ENCODE peak calls at places on chromosome 5, in five cellular contexts. M, P, U, Q and B are unnamed samples.

GRCh38 chr5:171724771-171725609 is 60.6 kb upstream of the SMIM23 start:
- DNase-seq in U (no peak), M (no peak), P (no peak), Q (no peak), B (no peak)

GRCh38 chr5:102901821-102902448 is 146.8 kb downstream of the PAM start:
- DNase-seq in U (no peak), P (no peak), M (no peak), Q (no peak), B (no peak)

GRCh38 chr5:155625315-155625714 is 611.8 kb downstream of the KIF4B start:
- DNase-seq in P (no peak), Q (no peak), M (no peak), U (no peak), B (no peak)

GRCh38 chr5:75729321-75729720 is 12.1 kb upstream of the POC5 start:
- DNase-seq in M (no peak), U (no peak), P (no peak), Q (no peak), B (no peak)

GRCh38 chr5:180874804-180875582 is 13.9 kb upstream of the ZFP62 start:
- DNase-seq in P (no peak), Q (no peak), U (no peak), M (no peak), B (no peak)

GRCh38 chr5:133825631-133826289 is 142.7 kb downstream of the C5orf15 start:
- DNase-seq in U (no peak), Q (peak; percentile 68), M (peak; percentile 58), P (no peak), B (no peak)

GRCh38 chr5:123422433-123423277 is 548 bp downstream of the CEP120 start:
- DNase-seq in U (peak; percentile 4), P (no peak), Q (no peak), M (no peak), B (no peak)

GRCh38 chr5:178577376-178577839 is 12.8 kb downstream of the COL23A1 start:
- DNase-seq in M (no peak), P (no peak), Q (no peak), U (no peak), B (no peak)

GRCh38 chr5:6216516-6217075 is 161.8 kb downstream of the MED10 start:
- DNase-seq in U (no peak), M (no peak), Q (no peak), P (no peak), B (no peak)

GRCh38 chr5:144742376-144742775 is 571.7 kb downstream of the KCTD16 start:
- DNase-seq in P (no peak), Q (no peak), M (no peak), U (no peak), B (no peak)

GRCh38 chr5:79503794-79504495 is 10.0 kb downstream of the HOMER1 start:
- DNase-seq in Q (no peak), P (no peak), U (no peak), M (no peak), B (no peak)
- H3K27ac ChIP-seq in Q (peak overlapping the region; percentile 11), P (peak overlapping the region; percentile 46), U (peak overlapping the region; percentile 52), M (no peak overlapping the region), B (no peak overlapping the region)

GRCh38 chr5:22058620-22059019 is 794.5 kb downstream of the CDH12 start:
- DNase-seq in M (no peak), Q (no peak), U (no peak), P (no peak), B (no peak)

DNA sequence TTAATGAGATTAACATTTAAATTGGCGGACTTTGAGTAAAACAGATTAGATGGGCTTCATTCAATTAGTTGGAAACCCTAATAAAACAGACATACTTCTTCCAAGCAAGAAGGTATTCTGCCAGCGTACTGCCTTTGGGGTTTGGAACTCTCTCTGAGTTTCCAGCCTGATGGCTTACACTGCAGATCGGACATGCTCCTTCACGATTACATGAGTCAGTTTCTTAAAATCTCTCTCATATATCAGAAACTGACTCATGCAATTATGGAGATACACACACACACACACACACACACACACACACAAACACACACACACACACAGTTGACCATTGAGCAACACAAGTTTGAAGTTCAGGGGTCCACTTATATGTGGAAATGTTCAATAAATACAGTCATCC is 789.4 kb downstream of the CDH12 start:
- DNase-seq in U (no peak), Q (no peak), M (no peak), P (no peak), B (no peak)
- H3K4me3 ChIP-seq in U (no peak overlapping the region), Q (no peak overlapping the region), M (no peak overlapping the region), P (no peak overlapping the region), B (no peak overlapping the region)

DNA sequence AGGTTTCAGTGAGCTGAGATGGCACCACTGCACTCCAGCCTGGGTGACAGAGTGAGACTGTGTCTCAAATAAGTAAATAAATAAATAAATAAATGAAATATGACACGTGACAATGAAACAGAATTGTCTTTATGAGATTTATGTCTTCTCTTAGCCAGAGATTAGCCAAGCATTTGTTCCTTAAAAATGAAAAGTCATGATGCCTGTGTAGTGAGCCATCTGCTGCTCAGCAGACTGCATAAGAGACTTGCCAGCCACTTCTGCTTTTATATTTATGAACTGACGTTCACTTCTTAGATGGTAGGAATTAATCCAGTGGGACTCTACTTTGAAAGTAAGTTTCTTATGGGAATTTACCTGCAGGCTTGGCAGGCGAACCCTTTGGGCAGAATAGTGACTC is 227.4 kb downstream of the NR3C1 start:
- DNase-seq in Q (no peak), U (no peak), P (no peak), M (no peak), B (no peak)
- H3K27ac ChIP-seq in Q (peak overlapping the region; percentile 86), U (no peak overlapping the region), P (no peak overlapping the region), M (no peak overlapping the region), B (peak overlapping the region; percentile 12)

GRCh38 chr5:128966846-128967245 is 1.6 kb downstream of the SLC27A6 start:
- DNase-seq in Q (no peak), P (no peak), M (no peak), U (no peak), B (no peak)

GRCh38 chr5:128966375-128966774 is 1.1 kb downstream of the SLC27A6 start:
- DNase-seq in U (no peak), Q (no peak), P (no peak), M (no peak), B (no peak)

GRCh38 chr5:128962211-128962610 is 3.1 kb upstream of the SLC27A6 start:
- DNase-seq in P (no peak), M (no peak), Q (no peak), U (no peak), B (no peak)

GRCh38 chr5:128965011-128965637 is at the start of gene SLC27A6:
- DNase-seq in U (no peak), P (no peak), Q (peak; percentile 54), M (no peak), B (no peak)

DNA sequence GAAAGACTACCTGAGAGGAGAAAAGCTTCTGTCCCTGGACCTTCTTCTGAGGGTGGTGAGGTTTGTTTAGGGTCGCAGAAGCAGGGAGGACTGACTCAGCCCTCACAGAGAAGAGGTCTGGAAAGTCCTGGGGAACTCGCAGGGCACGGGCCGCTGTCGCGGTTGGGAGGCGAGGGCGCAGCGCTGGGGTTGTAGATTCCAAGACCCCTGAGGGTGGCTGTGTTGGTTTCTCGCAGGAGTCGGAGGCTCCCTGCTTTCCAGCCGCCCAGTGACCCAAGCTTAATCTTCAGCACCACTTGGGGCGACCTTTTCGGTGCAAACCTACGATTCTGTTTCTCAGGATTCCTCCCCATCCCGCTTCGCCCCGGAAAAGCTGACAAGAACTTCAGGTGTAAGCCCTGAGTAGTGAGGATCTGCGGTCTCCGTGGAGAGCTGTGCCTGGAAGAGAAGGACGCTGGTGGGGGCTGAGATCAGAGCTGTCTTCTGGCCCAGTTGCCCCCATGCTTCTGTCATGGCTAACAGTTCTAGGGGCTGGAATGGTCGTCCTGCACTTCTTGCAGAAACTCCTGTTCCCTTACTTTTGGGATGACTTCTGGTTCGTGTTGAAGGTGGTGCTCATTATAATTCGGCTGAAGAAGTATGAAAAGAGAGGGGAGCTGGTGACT is 482 bp downstream of the SLC27A6 start:
- DNase-seq in M (no peak), Q (no peak), U (no peak), P (no peak), B (no peak)
- H3K4me3 ChIP-seq in M (no peak overlapping the region), Q (peak overlapping the region; percentile 23), U (no peak overlapping the region), P (no peak overlapping the region), B (no peak overlapping the region)

GRCh38 chr5:142783601-142784291 is 13.6 kb downstream of the ARHGAP26 start:
- DNase-seq in Q (no peak), U (no peak), M (peak; percentile 64), P (no peak), B (no peak)
- H3K27ac ChIP-seq in Q (no peak overlapping the region), U (no peak overlapping the region), M (peak overlapping the region; percentile 3), P (no peak overlapping the region), B (peak overlapping the region; percentile 55)

GRCh38 chr5:2750026-2750757 is 1.3 kb downstream of the IRX2 start:
- DNase-seq in P (no peak), Q (no peak), M (no peak), U (no peak), B (no peak)
- H3K4me3 ChIP-seq in P (peak overlapping the region; percentile 85), Q (peak overlapping the region; percentile 99), M (peak overlapping the region; percentile 51), U (no peak overlapping the region), B (peak overlapping the region; percentile 45)

DNA sequence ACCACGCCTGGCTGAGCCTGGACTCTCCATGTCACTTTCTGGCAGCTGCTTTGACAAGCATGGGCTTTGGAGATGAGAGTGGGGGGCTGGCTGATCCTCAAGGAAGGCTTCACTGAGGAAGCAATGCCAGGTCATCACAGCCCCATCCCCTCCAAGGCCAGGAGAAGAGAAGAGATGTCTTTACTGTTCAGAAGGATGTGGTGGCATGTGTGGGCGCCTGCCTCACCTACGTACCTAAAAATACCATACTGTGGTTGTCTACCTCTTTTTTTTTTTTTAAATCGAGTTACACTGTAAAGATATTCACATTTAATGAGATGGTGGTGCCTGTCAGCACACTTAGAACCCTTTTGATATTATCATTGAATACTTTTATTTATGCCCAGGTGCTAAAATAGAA is 26.4 kb upstream of the CTNNA1 start:
- DNase-seq in Q (no peak), U (no peak), M (no peak), P (no peak), B (no peak)
- H3K27ac ChIP-seq in Q (no peak overlapping the region), U (no peak overlapping the region), M (no peak overlapping the region), P (no peak overlapping the region), B (no peak overlapping the region)